ENCODE peak calls at places on chromosomes 7 and 10, in eight cellular contexts. One of them, this sample, is unnamed.

GRCh38 chr10:79393924-79394610 is 46.8 kb downstream of the PPIF start:
- DNase-seq in psoas muscle: no peak
- DNase-seq in hepatocyte: no peak
- DNase-seq in tibial artery: peak
- DNase-seq in suprapubic skin: no peak
- DNase-seq in colonic mucosa: no peak
- DNase-seq in OCI-LY7: no peak
- DNase-seq in lung: no peak
- DNase-seq in this sample: no peak

GRCh38 chr7:134605978-134606923 is 40.4 kb upstream of the BPGM start:
- DNase-seq in psoas muscle: peak
- DNase-seq in hepatocyte: peak
- DNase-seq in tibial artery: peak
- DNase-seq in suprapubic skin: no peak
- DNase-seq in colonic mucosa: peak
- DNase-seq in OCI-LY7: peak
- DNase-seq in lung: peak
- DNase-seq in this sample: no peak

GRCh38 chr7:73715648-73716317 is 3.7 kb downstream of the STX1A start:
- DNase-seq in psoas muscle: no peak
- DNase-seq in hepatocyte: peak
- DNase-seq in tibial artery: no peak
- DNase-seq in suprapubic skin: no peak
- DNase-seq in colonic mucosa: no peak
- DNase-seq in OCI-LY7: peak
- DNase-seq in lung: no peak
- DNase-seq in this sample: no peak

GRCh38 chr7:98618786-98619185 is 1.7 kb downstream of the NPTX2 start:
- DNase-seq in psoas muscle: no peak
- DNase-seq in hepatocyte: no peak
- DNase-seq in tibial artery: no peak
- DNase-seq in suprapubic skin: no peak
- DNase-seq in colonic mucosa: no peak
- DNase-seq in OCI-LY7: no peak
- DNase-seq in lung: no peak
- DNase-seq in this sample: no peak

GRCh38 chr10:99540673-99541531 is 8.2 kb downstream of the NKX2-3 start:
- DNase-seq in psoas muscle: no peak
- DNase-seq in hepatocyte: peak
- DNase-seq in tibial artery: no peak
- DNase-seq in suprapubic skin: no peak
- DNase-seq in colonic mucosa: no peak
- DNase-seq in OCI-LY7: no peak
- DNase-seq in lung: no peak
- DNase-seq in this sample: no peak

GRCh38 chr7:152336754-152337368 is 98.9 kb downstream of the KMT2C start:
- DNase-seq in psoas muscle: no peak
- DNase-seq in hepatocyte: peak
- DNase-seq in tibial artery: peak
- DNase-seq in suprapubic skin: no peak
- DNase-seq in colonic mucosa: peak
- DNase-seq in OCI-LY7: peak
- DNase-seq in lung: no peak
- DNase-seq in this sample: no peak

GRCh38 chr7:5682889-5683670 is 98.4 kb downstream of the RNF216 start:
- DNase-seq in psoas muscle: no peak
- DNase-seq in hepatocyte: no peak
- DNase-seq in tibial artery: no peak
- DNase-seq in suprapubic skin: no peak
- DNase-seq in colonic mucosa: no peak
- DNase-seq in OCI-LY7: no peak
- DNase-seq in lung: no peak
- DNase-seq in this sample: no peak

GRCh38 chr7:157468221-157469111 is 131.7 kb downstream of the DNAJB6 start:
- DNase-seq in psoas muscle: no peak
- DNase-seq in hepatocyte: no peak
- DNase-seq in tibial artery: peak
- DNase-seq in suprapubic skin: peak
- DNase-seq in colonic mucosa: no peak
- DNase-seq in OCI-LY7: no peak
- DNase-seq in lung: no peak
- DNase-seq in this sample: peak

GRCh38 chr10:97850446-97850845 is 803 bp downstream of the GOLGA7B start:
- DNase-seq in psoas muscle: no peak
- DNase-seq in hepatocyte: peak
- DNase-seq in tibial artery: no peak
- DNase-seq in suprapubic skin: no peak
- DNase-seq in colonic mucosa: no peak
- DNase-seq in OCI-LY7: no peak
- DNase-seq in lung: no peak
- DNase-seq in this sample: no peak

GRCh38 chr7:8436965-8437364 is 3.6 kb downstream of the NXPH1 start:
- DNase-seq in psoas muscle: no peak
- DNase-seq in hepatocyte: peak
- DNase-seq in tibial artery: no peak
- DNase-seq in suprapubic skin: no peak
- DNase-seq in colonic mucosa: peak
- DNase-seq in OCI-LY7: peak
- DNase-seq in lung: no peak
- DNase-seq in this sample: no peak

GRCh38 chr10:71136036-71136690 is 76.2 kb upstream of the UNC5B start:
- DNase-seq in psoas muscle: no peak
- DNase-seq in hepatocyte: no peak
- DNase-seq in tibial artery: no peak
- DNase-seq in suprapubic skin: no peak
- DNase-seq in colonic mucosa: no peak
- DNase-seq in OCI-LY7: no peak
- DNase-seq in lung: no peak
- DNase-seq in this sample: no peak

GRCh38 chr10:101071266-101071884 is 9.6 kb downstream of the KAZALD1 start:
- DNase-seq in psoas muscle: no peak
- DNase-seq in hepatocyte: no peak
- DNase-seq in tibial artery: peak
- DNase-seq in suprapubic skin: no peak
- DNase-seq in colonic mucosa: no peak
- DNase-seq in OCI-LY7: peak
- DNase-seq in lung: peak
- DNase-seq in this sample: no peak

GRCh38 chr10:42816917-42817316 is 34.3 kb downstream of the BMS1 start:
- DNase-seq in psoas muscle: no peak
- DNase-seq in hepatocyte: no peak
- DNase-seq in tibial artery: no peak
- DNase-seq in suprapubic skin: no peak
- DNase-seq in colonic mucosa: no peak
- DNase-seq in OCI-LY7: no peak
- DNase-seq in lung: no peak
- DNase-seq in this sample: no peak

GRCh38 chr7:111098011-111098925 is 7.3 kb downstream of the LRRN3 start:
- DNase-seq in psoas muscle: no peak
- DNase-seq in hepatocyte: peak
- DNase-seq in tibial artery: no peak
- DNase-seq in suprapubic skin: no peak
- DNase-seq in colonic mucosa: no peak
- DNase-seq in OCI-LY7: no peak
- DNase-seq in lung: no peak
- DNase-seq in this sample: no peak

GRCh38 chr10:74736029-74736428 is 90.4 kb upstream of the KAT6B start:
- DNase-seq in psoas muscle: no peak
- DNase-seq in hepatocyte: no peak
- DNase-seq in tibial artery: no peak
- DNase-seq in suprapubic skin: no peak
- DNase-seq in colonic mucosa: no peak
- DNase-seq in OCI-LY7: no peak
- DNase-seq in lung: no peak
- DNase-seq in this sample: no peak

GRCh38 chr10:37965006-37965405 is 11.4 kb downstream of the ZNF25 start:
- DNase-seq in psoas muscle: no peak
- DNase-seq in hepatocyte: no peak
- DNase-seq in tibial artery: no peak
- DNase-seq in suprapubic skin: no peak
- DNase-seq in colonic mucosa: no peak
- DNase-seq in OCI-LY7: peak
- DNase-seq in lung: no peak
- DNase-seq in this sample: no peak
- H3K27ac ChIP-seq in psoas muscle: no peak
- H3K27ac ChIP-seq in hepatocyte: no peak
- H3K27ac ChIP-seq in tibial artery: no peak
- H3K27ac ChIP-seq in suprapubic skin: no peak
- H3K27ac ChIP-seq in colonic mucosa: no peak
- H3K27ac ChIP-seq in OCI-LY7: no peak
- H3K27ac ChIP-seq in lung: no peak
- H3K27ac ChIP-seq in this sample: no peak

GRCh38 chr7:141975806-141976523 is 2.4 kb upstream of the TAS2R38 start:
- DNase-seq in psoas muscle: peak
- DNase-seq in hepatocyte: peak
- DNase-seq in tibial artery: peak
- DNase-seq in suprapubic skin: no peak
- DNase-seq in colonic mucosa: peak
- DNase-seq in OCI-LY7: peak
- DNase-seq in lung: peak
- DNase-seq in this sample: peak
- TF ChIP-seq CTCF in psoas muscle: peak
- TF ChIP-seq CTCF in hepatocyte: peak
- TF ChIP-seq CTCF in tibial artery: peak
- TF ChIP-seq CTCF in suprapubic skin: no peak
- TF ChIP-seq CTCF in colonic mucosa: peak
- TF ChIP-seq CTCF in OCI-LY7: peak
- TF ChIP-seq CTCF in lung: peak
- TF ChIP-seq CTCF in this sample: peak

GRCh38 chr10:59536576-59537014 is 173.1 kb downstream of the SLC16A9 start:
- DNase-seq in psoas muscle: no peak
- DNase-seq in hepatocyte: no peak
- DNase-seq in tibial artery: no peak
- DNase-seq in suprapubic skin: no peak
- DNase-seq in colonic mucosa: no peak
- DNase-seq in OCI-LY7: no peak
- DNase-seq in lung: no peak
- DNase-seq in this sample: no peak
- H3K27ac ChIP-seq in psoas muscle: peak
- H3K27ac ChIP-seq in hepatocyte: peak
- H3K27ac ChIP-seq in tibial artery: peak
- H3K27ac ChIP-seq in suprapubic skin: peak
- H3K27ac ChIP-seq in colonic mucosa: peak
- H3K27ac ChIP-seq in OCI-LY7: no peak
- H3K27ac ChIP-seq in lung: peak
- H3K27ac ChIP-seq in this sample: peak

GRCh38 chr7:43353902-43354301 is 229.0 kb upstream of the STK17A start:
- DNase-seq in psoas muscle: no peak
- DNase-seq in hepatocyte: no peak
- DNase-seq in tibial artery: no peak
- DNase-seq in suprapubic skin: no peak
- DNase-seq in colonic mucosa: no peak
- DNase-seq in OCI-LY7: peak
- DNase-seq in lung: no peak
- DNase-seq in this sample: no peak
- TF ChIP-seq CTCF in psoas muscle: no peak
- TF ChIP-seq CTCF in hepatocyte: no peak
- TF ChIP-seq CTCF in tibial artery: no peak
- TF ChIP-seq CTCF in suprapubic skin: no peak
- TF ChIP-seq CTCF in colonic mucosa: no peak
- TF ChIP-seq CTCF in OCI-LY7: peak
- TF ChIP-seq CTCF in lung: no peak
- TF ChIP-seq CTCF in this sample: no peak

DNA sequence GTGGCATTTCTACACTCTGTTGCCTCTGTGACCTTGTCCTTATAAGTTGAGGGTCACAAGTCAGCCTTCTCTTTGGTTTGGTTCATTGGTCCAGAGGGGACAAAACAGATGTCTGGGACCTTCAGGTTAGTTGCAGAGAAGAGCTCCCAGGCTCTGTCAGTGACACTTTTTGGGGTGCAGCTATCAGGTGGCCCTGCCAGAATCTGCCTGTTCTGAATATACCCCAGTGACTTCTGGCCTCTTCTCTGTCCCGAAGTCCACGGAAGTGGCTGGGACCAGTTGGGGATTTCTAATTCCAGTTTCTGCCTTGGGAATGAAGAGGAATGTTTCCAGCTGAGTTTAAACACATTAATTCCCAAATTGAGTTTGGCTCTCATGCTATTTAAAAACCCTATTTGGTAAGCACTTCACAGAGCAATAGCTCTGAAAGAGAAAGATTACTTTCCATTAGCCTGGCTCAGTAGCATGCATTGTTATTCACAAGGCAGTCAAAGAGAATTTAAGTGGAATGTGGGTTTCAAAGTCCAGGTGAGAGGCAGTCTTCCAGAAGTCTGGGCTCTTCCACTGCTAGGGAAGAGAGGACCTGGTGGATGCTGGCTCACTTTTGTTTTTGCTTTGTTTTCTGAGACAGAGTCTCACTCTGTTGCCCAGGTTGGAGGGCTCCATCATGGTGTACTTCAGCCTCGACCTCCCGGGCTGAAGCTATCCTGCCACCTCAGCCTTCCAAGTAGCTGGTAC is 237.8 kb upstream of the GALNT17 start:
- DNase-seq in psoas muscle: no peak
- DNase-seq in hepatocyte: peak
- DNase-seq in tibial artery: no peak
- DNase-seq in suprapubic skin: no peak
- DNase-seq in colonic mucosa: no peak
- DNase-seq in OCI-LY7: no peak
- DNase-seq in lung: no peak
- DNase-seq in this sample: no peak
- H3K27ac ChIP-seq in psoas muscle: no peak
- H3K27ac ChIP-seq in hepatocyte: peak
- H3K27ac ChIP-seq in tibial artery: no peak
- H3K27ac ChIP-seq in suprapubic skin: no peak
- H3K27ac ChIP-seq in colonic mucosa: no peak
- H3K27ac ChIP-seq in OCI-LY7: no peak
- H3K27ac ChIP-seq in lung: no peak
- H3K27ac ChIP-seq in this sample: no peak

GRCh38 chr7:13359656-13360055 is 629.8 kb downstream of the ETV1 start:
- DNase-seq in psoas muscle: no peak
- DNase-seq in hepatocyte: no peak
- DNase-seq in tibial artery: no peak
- DNase-seq in suprapubic skin: no peak
- DNase-seq in colonic mucosa: no peak
- DNase-seq in OCI-LY7: no peak
- DNase-seq in lung: no peak
- DNase-seq in this sample: no peak
- TF ChIP-seq CTCF in psoas muscle: no peak
- TF ChIP-seq CTCF in hepatocyte: no peak
- TF ChIP-seq CTCF in tibial artery: no peak
- TF ChIP-seq CTCF in suprapubic skin: no peak
- TF ChIP-seq CTCF in colonic mucosa: no peak
- TF ChIP-seq CTCF in OCI-LY7: no peak
- TF ChIP-seq CTCF in lung: no peak
- TF ChIP-seq CTCF in this sample: no peak

GRCh38 chr10:121627810-121628209 is 29.6 kb upstream of the FGFR2 start:
- DNase-seq in psoas muscle: no peak
- DNase-seq in hepatocyte: peak
- DNase-seq in tibial artery: no peak
- DNase-seq in suprapubic skin: no peak
- DNase-seq in colonic mucosa: no peak
- DNase-seq in OCI-LY7: no peak
- DNase-seq in lung: no peak
- DNase-seq in this sample: no peak
- H3K27ac ChIP-seq in psoas muscle: no peak
- H3K27ac ChIP-seq in hepatocyte: peak
- H3K27ac ChIP-seq in tibial artery: no peak
- H3K27ac ChIP-seq in suprapubic skin: peak
- H3K27ac ChIP-seq in colonic mucosa: no peak
- H3K27ac ChIP-seq in OCI-LY7: no peak
- H3K27ac ChIP-seq in lung: no peak
- H3K27ac ChIP-seq in this sample: no peak

This sample was measured in coronary artery.